ENCODE peak calls at places on chromosomes 6 and 20, in five cellular contexts. L is lung, X is activated B cell treated with CpG ODN at 0.5 μM for 24 hours, P is fibroblast of lung, M is GM10248. N is an unnamed sample.

GRCh38 chr6:161761966-161762365 is 488.1 kb upstream of the AGPAT4 start:
- DNase-seq in L (no peak), X (no peak), P (peak), M (no peak), N (no peak)

GRCh38 chr6:138580801-138581200 is 81.5 kb upstream of the NHSL1 start:
- DNase-seq in L (no peak), X (no peak), P (no peak), M (no peak), N (no peak)

GRCh38 chr20:4135385-4136077 is 120.2 kb upstream of the RNF24 start:
- DNase-seq in L (peak), X (no peak), P (peak), M (no peak), N (no peak)

GRCh38 chr6:27668442-27669275 is 195.8 kb upstream of the ZNF184 start:
- DNase-seq in L (no peak), X (no peak), P (peak), M (peak), N (no peak)

GRCh38 chr20:18979132-18979531 is 165.5 kb downstream of the SCP2D1 start:
- DNase-seq in L (no peak), X (no peak), P (no peak), M (no peak), N (no peak)

GRCh38 chr6:33949111-33949510 is 145.3 kb upstream of the MLN start:
- DNase-seq in L (no peak), X (no peak), P (no peak), M (no peak), N (no peak)

GRCh38 chr6:108165714-108166663 is at the start of gene NR2E1:
- DNase-seq in L (no peak), X (no peak), P (peak), M (no peak), N (no peak)

GRCh38 chr20:56628873-56629463 is at the start of gene TFAP2C:
- DNase-seq in L (peak), X (no peak), P (peak), M (peak), N (no peak)

GRCh38 chr20:15487030-15487429 is 1086.2 kb downstream of the KIF16B start:
- DNase-seq in L (no peak), X (no peak), P (peak), M (no peak), N (no peak)

GRCh38 chr20:49508435-49509199 is 26.1 kb upstream of the KCNB1 start:
- DNase-seq in L (no peak), X (no peak), P (peak), M (peak), N (no peak)

GRCh38 chr20:19672498-19672897 is 85.6 kb upstream of the RIN2 start:
- DNase-seq in L (no peak), X (no peak), P (no peak), M (no peak), N (no peak)

GRCh38 chr6:83974409-83975050 is 59.0 kb upstream of the MRAP2 start:
- DNase-seq in L (no peak), X (no peak), P (no peak), M (no peak), N (no peak)

GRCh38 chr6:121917834-121918559 is 481.5 kb upstream of the HSF2 start:
- DNase-seq in L (no peak), X (no peak), P (peak), M (no peak), N (no peak)

GRCh38 chr6:158061709-158062461 is 80.2 kb downstream of the SYNJ2 start:
- DNase-seq in L (no peak), X (no peak), P (peak), M (no peak), N (no peak)

GRCh38 chr6:155505560-155505959 is 49.9 kb upstream of the NOX3 start:
- DNase-seq in L (no peak), X (no peak), P (no peak), M (no peak), N (no peak)

GRCh38 chr20:49569403-49570115 is 1.6 kb upstream of the PTGIS start:
- DNase-seq in L (no peak), X (no peak), P (peak), M (no peak), N (no peak)

GRCh38 chr6:52407467-52407866 is 12.7 kb upstream of the EFHC1 start:
- DNase-seq in L (no peak), X (no peak), P (peak), M (no peak), N (no peak)

GRCh38 chr6:12084681-12085080 is 72.6 kb downstream of the HIVEP1 start:
- DNase-seq in L (no peak), X (no peak), P (no peak), M (no peak), N (no peak)
- TF ChIP-seq CTCF in L (no peak), X (no peak), P (no peak), M (no peak), N (no peak)

GRCh38 chr6:37316071-37316470 is 37.7 kb upstream of the RNF8 start:
- DNase-seq in L (no peak), X (no peak), P (peak), M (no peak), N (no peak)
- TF ChIP-seq CTCF in L (no peak), X (no peak), P (no peak), M (no peak), N (no peak)

DNA sequence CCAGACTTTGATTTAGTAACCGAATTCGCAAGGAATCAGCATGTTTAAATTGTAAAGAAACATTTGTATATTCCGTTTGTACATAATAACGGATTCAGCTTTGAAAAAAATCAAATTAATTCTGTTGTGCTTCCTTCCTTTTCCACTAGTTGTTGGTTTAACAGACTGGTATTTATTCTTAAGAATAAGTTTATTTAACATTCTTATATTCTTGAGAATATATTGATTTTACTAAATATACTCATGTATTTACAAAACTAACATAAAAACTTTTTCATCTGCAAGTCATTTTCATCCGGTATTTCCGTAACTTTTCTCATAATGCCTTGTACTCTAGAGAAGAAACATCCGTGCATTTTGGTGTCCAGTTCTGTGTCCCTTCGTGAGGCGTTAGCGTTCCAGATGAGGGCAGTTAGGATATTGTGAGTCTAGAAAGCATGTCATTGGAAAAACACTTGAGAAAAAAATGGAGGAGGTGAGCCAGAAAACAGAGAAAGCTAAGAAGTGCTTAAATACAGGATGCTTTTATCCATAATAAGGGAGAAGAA is 1.6 kb downstream of the WRNIP1 start:
- DNase-seq in L (no peak), X (no peak), P (peak), M (no peak), N (no peak)
- TF ChIP-seq CTCF in L (no peak), X (no peak), P (no peak), M (no peak), N (no peak)

GRCh38 chr6:1498491-1499113 is 109.2 kb downstream of the FOXF2 start:
- DNase-seq in L (no peak), X (no peak), P (no peak), M (no peak), N (no peak)
- TF ChIP-seq CTCF in L (no peak), X (no peak), P (no peak), M (peak), N (no peak)

GRCh38 chr6:124400600-124400999 is 561.6 kb upstream of the RNF217 start:
- DNase-seq in L (no peak), X (no peak), P (no peak), M (no peak), N (no peak)
- TF ChIP-seq CTCF in L (no peak), X (no peak), P (no peak), M (no peak), N (no peak)

GRCh38 chr6:106511274-106512047 is 117.8 kb downstream of the RTN4IP1 start:
- DNase-seq in L (no peak), X (peak), P (peak), M (peak), N (peak)

GRCh38 chr6:106512048-106512957 is 117.0 kb downstream of the RTN4IP1 start:
- DNase-seq in L (peak), X (peak), P (peak), M (peak), N (peak)

GRCh38 chr6:106508836-106509235 is 120.5 kb downstream of the RTN4IP1 start:
- DNase-seq in L (no peak), X (no peak), P (peak), M (no peak), N (no peak)

GRCh38 chr6:106510090-106510970 is 119.0 kb downstream of the RTN4IP1 start:
- DNase-seq in L (peak), X (peak), P (peak), M (peak), N (peak)

GRCh38 chr6:106509420-106510089 is 119.7 kb downstream of the RTN4IP1 start:
- DNase-seq in L (no peak), X (peak), P (peak), M (peak), N (no peak)
- TF ChIP-seq CTCF in L (no peak), X (no peak), P (no peak), M (no peak), N (no peak)

GRCh38 chr6:13915566-13916229 is 9.1 kb upstream of the RNF182 start:
- DNase-seq in L (no peak), X (no peak), P (no peak), M (no peak), N (no peak)
- TF ChIP-seq CTCF in L (no peak), X (no peak), P (no peak), M (no peak), N (no peak)

GRCh38 chr6:152680879-152681517 is 16.7 kb upstream of the MYCT1 start:
- DNase-seq in L (no peak), X (no peak), P (no peak), M (no peak), N (no peak)

GRCh38 chr6:152682141-152682540 is 15.6 kb upstream of the MYCT1 start:
- DNase-seq in L (no peak), X (no peak), P (no peak), M (no peak), N (no peak)

GRCh38 chr6:152685819-152686218 is 11.9 kb upstream of the MYCT1 start:
- DNase-seq in L (no peak), X (no peak), P (no peak), M (no peak), N (no peak)

DNA sequence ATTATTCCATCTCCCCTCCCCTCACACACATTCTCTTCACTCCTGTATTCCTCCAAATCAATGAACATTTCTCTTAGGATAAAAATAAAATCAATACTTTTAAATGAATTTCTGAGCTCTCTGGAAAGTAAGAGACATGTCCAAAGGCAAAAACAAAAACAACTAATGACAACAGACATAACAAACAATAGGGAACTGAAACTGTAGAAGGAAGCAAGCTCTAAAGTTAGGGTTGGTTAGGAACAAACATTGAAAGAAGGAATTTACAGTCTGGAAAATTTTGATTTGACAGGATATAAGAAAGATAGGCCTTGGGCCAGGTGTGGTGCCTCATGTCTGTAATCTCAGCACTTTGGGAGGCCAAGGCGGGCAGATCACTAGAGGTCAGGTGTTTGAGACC is 17.5 kb upstream of the MYCT1 start:
- DNase-seq in L (no peak), X (no peak), P (no peak), M (no peak), N (no peak)
- TF ChIP-seq CTCF in L (no peak), X (no peak), P (no peak), M (no peak), N (no peak)

GRCh38 chr6:41652876-41653641 is 14.8 kb downstream of the MDFI start:
- DNase-seq in L (no peak), X (no peak), P (no peak), M (no peak), N (no peak)
- TF ChIP-seq CTCF in L (no peak), X (no peak), P (no peak), M (no peak), N (no peak)

GRCh38 chr20:47821481-47822100 is 36.3 kb upstream of the SULF2 start:
- DNase-seq in L (no peak), X (no peak), P (peak), M (no peak), N (no peak)
- TF ChIP-seq CTCF in L (no peak), X (no peak), P (no peak), M (no peak), N (no peak)

N was measured in natural killer cell.